ENCODE peak calls at places on chromosomes 16 and 17, in eight cellular contexts. J is pancreas, G is astrocyte of the spinal cord, B is fibroblast of lung, A is heart right ventricle, W is kidney epithelial cell, L is psoas muscle, Y is transverse colon. M is an unnamed sample.
A peak's percentile ranks its signal among the peaks of the same experiment; 100 is the strongest.

GRCh38 chr16:23967018-23967417 is 131.2 kb downstream of the PRKCB start:
- DNase-seq in J (no peak), G (no peak), B (no peak), A (no peak), W (no peak), L (no peak), Y (no peak), M (no peak)

GRCh38 chr16:87550510-87550961 is 51.8 kb upstream of the JPH3 start:
- DNase-seq in J (no peak), G (no peak), B (no peak), A (no peak), W (no peak), L (peak; percentile 49), Y (peak; percentile 41), M (no peak)

GRCh38 chr17:50201226-50201854 is at the start of gene COL1A1:
- DNase-seq in J (no peak), G (peak; percentile 91), B (peak; percentile 86), A (peak; percentile 76), W (no peak), L (peak; percentile 80), Y (peak; percentile 72), M (peak; percentile 87)

GRCh38 chr17:6753006-6753445 is 2.8 kb upstream of the XAF1 start:
- DNase-seq in J (peak; percentile 8), G (peak; percentile 93), B (peak; percentile 94), A (peak; percentile 82), W (peak; percentile 53), L (peak; percentile 59), Y (peak; percentile 31), M (peak; percentile 95)

GRCh38 chr17:34220045-34220775 is 34.9 kb upstream of the CCL2 start:
- DNase-seq in J (no peak), G (no peak), B (no peak), A (no peak), W (no peak), L (no peak), Y (no peak), M (no peak)

GRCh38 chr16:55508941-55509920 is at the start of gene LPCAT2:
- DNase-seq in J (peak; percentile 77), G (peak; percentile 88), B (peak; percentile 81), A (peak; percentile 85), W (peak; percentile 52), L (peak; percentile 85), Y (peak; percentile 86), M (peak; percentile 91)

GRCh38 chr17:28481081-28481571 is 7.7 kb downstream of the SLC13A2 start:
- DNase-seq in J (no peak), G (no peak), B (no peak), A (no peak), W (no peak), L (no peak), Y (no peak), M (no peak)

GRCh38 chr17:78595135-78595810 is 18.1 kb upstream of the DNAH17 start:
- DNase-seq in J (no peak), G (no peak), B (no peak), A (no peak), W (no peak), L (no peak), Y (no peak), M (no peak)

GRCh38 chr17:14228903-14229302 is 7.8 kb downstream of the CDRT15 start:
- DNase-seq in J (no peak), G (no peak), B (no peak), A (no peak), W (no peak), L (no peak), Y (no peak), M (no peak)

GRCh38 chr17:77011173-77012011 is 129.4 kb upstream of the SEC14L1 start:
- DNase-seq in J (no peak), G (peak; percentile 49), B (peak; percentile 16), A (no peak), W (no peak), L (no peak), Y (peak; percentile 41), M (peak; percentile 70)

GRCh38 chr17:73309727-73310555 is 1.9 kb downstream of the CDC42EP4 start:
- DNase-seq in J (peak; percentile 85), G (no peak), B (no peak), A (no peak), W (no peak), L (no peak), Y (peak; percentile 72), M (no peak)

GRCh38 chr16:84513111-84514065 is 8.9 kb upstream of the MEAK7 start:
- DNase-seq in J (no peak), G (peak; percentile 63), B (peak; percentile 96), A (no peak), W (no peak), L (no peak), Y (no peak), M (peak; percentile 29)

GRCh38 chr17:82283208-82283749 is 9.8 kb upstream of the CSNK1D start:
- DNase-seq in J (no peak), G (peak; percentile 72), B (peak; percentile 84), A (no peak), W (no peak), L (no peak), Y (no peak), M (peak; percentile 64)

GRCh38 chr17:68562736-68563135 is 38.4 kb downstream of the FAM20A start:
- DNase-seq in J (no peak), G (no peak), B (no peak), A (no peak), W (no peak), L (no peak), Y (no peak), M (no peak)

GRCh38 chr17:20965492-20965891 is 77.3 kb downstream of the USP22 start:
- DNase-seq in J (no peak), G (no peak), B (no peak), A (no peak), W (no peak), L (no peak), Y (no peak), M (no peak)

GRCh38 chr17:67200727-67201301 is 44.2 kb downstream of the HELZ start:
- DNase-seq in J (no peak), G (no peak), B (no peak), A (no peak), W (no peak), L (no peak), Y (no peak), M (peak; percentile 23)
- TF ChIP-seq CTCF in J (no peak), G (peak; percentile 56), B (peak; percentile 49), A (no peak), W (peak; percentile 59), L (peak; percentile 44), Y (peak; percentile 25), M (peak; percentile 58)

DNA sequence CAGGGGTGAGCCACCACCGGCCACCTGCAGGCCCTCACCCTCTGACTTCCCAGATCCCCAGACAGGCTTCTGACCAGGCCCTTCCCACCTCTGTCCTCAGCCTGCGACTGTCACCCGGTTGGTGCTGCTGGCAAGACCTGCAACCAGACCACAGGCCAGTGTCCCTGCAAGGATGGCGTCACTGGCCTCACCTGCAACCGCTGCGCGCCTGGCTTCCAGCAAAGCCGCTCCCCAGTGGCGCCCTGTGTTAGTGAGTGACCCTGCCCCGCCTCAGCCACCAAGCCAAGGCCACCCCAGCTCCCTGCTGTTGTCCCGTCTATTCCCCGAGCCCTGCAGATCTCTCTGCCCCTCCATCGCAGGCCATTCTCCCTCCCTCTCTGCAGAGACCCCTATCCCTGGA is 1.8 kb downstream of the NTN3 start:
- DNase-seq in J (no peak), G (no peak), B (no peak), A (no peak), W (no peak), L (no peak), Y (no peak), M (no peak)
- H3K4me3 ChIP-seq in J (no peak overlapping the region), G (no peak overlapping the region), B (no peak overlapping the region), A (no peak overlapping the region), W (no peak overlapping the region), L (no peak overlapping the region), Y (no peak overlapping the region), M (no peak overlapping the region)

GRCh38 chr17:3600529-3601205 is 8.5 kb downstream of the TRPV1 start:
- DNase-seq in J (no peak), G (no peak), B (no peak), A (no peak), W (no peak), L (no peak), Y (no peak), M (no peak)

GRCh38 chr17:3598078-3598477 is 11.1 kb downstream of the TRPV1 start:
- DNase-seq in J (no peak), G (no peak), B (no peak), A (no peak), W (no peak), L (no peak), Y (no peak), M (no peak)

GRCh38 chr17:3603119-3603869 is 5.9 kb downstream of the TRPV1 start:
- DNase-seq in J (no peak), G (peak; percentile 40), B (peak; percentile 74), A (no peak), W (peak; percentile 32), L (no peak), Y (no peak), M (peak; percentile 57)

GRCh38 chr17:3603870-3604259 is 5.3 kb downstream of the TRPV1 start:
- DNase-seq in J (no peak), G (no peak), B (no peak), A (no peak), W (no peak), L (no peak), Y (no peak), M (no peak)

GRCh38 chr17:3602499-3602898 is 6.7 kb downstream of the TRPV1 start:
- DNase-seq in J (no peak), G (peak; percentile 22), B (peak; percentile 8), A (peak; percentile 18), W (no peak), L (no peak), Y (no peak), M (peak; percentile 38)
- TF ChIP-seq CTCF in J (no peak), G (peak; percentile 43), B (peak; percentile 40), A (no peak), W (peak; percentile 35), L (peak; percentile 48), Y (peak; percentile 31), M (peak; percentile 38)

GRCh38 chr16:28930203-28930602 is 1.6 kb upstream of the CD19 start:
- DNase-seq in J (no peak), G (no peak), B (no peak), A (no peak), W (no peak), L (no peak), Y (no peak), M (no peak)

GRCh38 chr16:28932339-28933141 is 769 bp downstream of the CD19 start:
- DNase-seq in J (no peak), G (no peak), B (no peak), A (no peak), W (no peak), L (no peak), Y (no peak), M (no peak)

GRCh38 chr16:28933176-28933575 is 1.4 kb downstream of the CD19 start:
- DNase-seq in J (no peak), G (no peak), B (no peak), A (no peak), W (no peak), L (no peak), Y (no peak), M (no peak)

GRCh38 chr16:28931801-28932225 is at the start of gene CD19:
- DNase-seq in J (no peak), G (no peak), B (no peak), A (no peak), W (no peak), L (no peak), Y (no peak), M (no peak)

DNA sequence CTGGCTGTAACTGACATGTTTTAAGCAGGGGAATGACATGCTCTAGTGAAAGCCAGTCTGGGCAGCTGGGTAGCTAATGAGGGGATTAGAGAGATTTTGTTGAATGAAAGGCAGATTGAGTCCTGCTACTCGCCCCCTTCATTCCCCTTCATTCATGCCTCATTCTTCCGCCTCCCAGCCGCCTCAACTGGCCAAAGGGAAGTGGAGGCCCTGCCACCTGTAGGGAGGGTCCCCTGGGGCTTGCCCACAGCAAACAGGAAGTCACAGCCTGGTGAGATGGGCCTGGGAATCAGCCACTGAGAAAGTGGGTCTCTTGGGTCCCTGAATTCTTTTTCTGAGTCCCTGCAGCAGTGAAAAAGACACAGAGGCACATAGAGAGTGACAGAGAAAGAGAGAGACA is 1.1 kb upstream of the CD19 start:
- DNase-seq in J (no peak), G (no peak), B (no peak), A (no peak), W (no peak), L (no peak), Y (no peak), M (no peak)
- H3K4me3 ChIP-seq in J (no peak overlapping the region), G (no peak overlapping the region), B (no peak overlapping the region), A (no peak overlapping the region), W (no peak overlapping the region), L (no peak overlapping the region), Y (no peak overlapping the region), M (no peak overlapping the region)

M was measured in fibroblast of pulmonary artery.